ENCODE peak calls at places on chromosomes 5 and 9, in eight cellular contexts. D is nucleus accumbens; E is T-cell; F is fibroblast of pulmonary artery; P is Kasumi-1; C is GOT3; X is stimulated activated CD4-positive, alpha-beta T cell treated with anti-CD3 and anti-CD28 coated beads, Interleukin-2, amount 100 ng/mL, for 48 hours; G is IMR-90. I is an unnamed sample.

GRCh38 chr5:159763564-159763963 is 152.7 kb upstream of the ADRA1B start:
- DNase-seq in X (no peak), E (no peak), F (peak), P (no peak), D (no peak), C (no peak), G (no peak), I (no peak)

GRCh38 chr9:35385042-35385441 is 104.9 kb upstream of the RUSC2 start:
- DNase-seq in C (no peak), F (peak), D (peak), E (no peak), P (no peak), X (no peak), G (peak), I (no peak)

GRCh38 chr5:90878549-90879196 is 320.1 kb downstream of the ADGRV1 start:
- DNase-seq in P (peak), D (no peak), G (peak), X (no peak), F (peak), C (no peak), E (no peak), I (no peak)

GRCh38 chr5:78308689-78309088 is 14.2 kb upstream of the AP3B1 start:
- DNase-seq in C (no peak), D (no peak), F (no peak), P (no peak), E (no peak), X (no peak), G (no peak), I (no peak)

GRCh38 chr5:147332643-147333042 is 97.8 kb downstream of the STK32A start:
- DNase-seq in D (no peak), P (no peak), G (no peak), F (no peak), E (no peak), C (no peak), X (no peak), I (no peak)

GRCh38 chr5:119070578-119070827 is 384 bp upstream of the DMXL1 start:
- DNase-seq in P (peak), X (no peak), F (no peak), E (no peak), C (no peak), D (peak), G (no peak), I (no peak)

GRCh38 chr9:132509921-132510874 is 72.2 kb upstream of the BARHL1 start:
- DNase-seq in P (no peak), G (no peak), X (no peak), D (no peak), F (peak), C (no peak), E (no peak), I (no peak)

GRCh38 chr9:136666364-136667216 is 3.9 kb downstream of the EGFL7 start:
- DNase-seq in E (no peak), P (no peak), X (no peak), G (no peak), C (no peak), D (no peak), F (no peak), I (no peak)

GRCh38 chr9:83154087-83154736 is 91.3 kb upstream of the RASEF start:
- DNase-seq in X (no peak), F (peak), G (peak), P (no peak), C (no peak), E (no peak), D (no peak), I (no peak)

GRCh38 chr9:132367613-132368305 is 13.0 kb upstream of the SETX start:
- DNase-seq in X (no peak), D (no peak), P (no peak), F (no peak), E (no peak), G (no peak), C (no peak), I (no peak)

GRCh38 chr5:137954131-137954879 is 65.0 kb downstream of the PKD2L2 start:
- DNase-seq in F (peak), G (peak), P (no peak), E (no peak), C (no peak), D (no peak), X (no peak), I (no peak)

GRCh38 chr9:111276723-111277122 is 53.3 kb downstream of the OR2K2 start:
- DNase-seq in P (no peak), D (no peak), X (no peak), C (no peak), F (no peak), E (no peak), G (no peak), I (no peak)

GRCh38 chr5:67677422-67677970 is 480.9 kb upstream of the CD180 start:
- DNase-seq in E (no peak), F (no peak), D (no peak), G (no peak), C (no peak), X (no peak), P (no peak), I (no peak)

GRCh38 chr5:66553368-66553912 is 42.8 kb upstream of the MAST4 start:
- DNase-seq in G (no peak), E (no peak), X (no peak), F (no peak), D (no peak), C (no peak), P (no peak), I (no peak)

GRCh38 chr5:166493627-166494026 is 1797.8 kb upstream of the WWC1 start:
- DNase-seq in E (no peak), X (no peak), P (no peak), F (peak), D (no peak), C (no peak), G (no peak), I (no peak)

GRCh38 chr5:35919191-35919590 is 19.2 kb downstream of the CAPSL start:
- DNase-seq in D (no peak), G (peak), E (no peak), F (peak), P (no peak), X (no peak), C (no peak), I (no peak)

GRCh38 chr5:149143470-149143869 is 2.2 kb downstream of the ABLIM3 start:
- DNase-seq in P (no peak), X (no peak), E (no peak), F (peak), G (peak), C (no peak), D (no peak), I (no peak)

GRCh38 chr5:73674669-73675004 is 48.6 kb downstream of the ARHGEF28 start:
- DNase-seq in X (no peak), P (no peak), C (no peak), E (no peak), G (no peak), D (no peak), F (no peak), I (no peak)

GRCh38 chr9:110121170-110121569 is 86.8 kb downstream of the C9orf152 start:
- DNase-seq in X (no peak), F (no peak), D (no peak), P (no peak), G (no peak), C (no peak), E (no peak), I (no peak)

GRCh38 chr5:2257326-2258244 is 374.9 kb upstream of the IRX4 start:
- DNase-seq in X (no peak), C (no peak), D (no peak), F (no peak), E (no peak), G (no peak), P (no peak), I (no peak)

GRCh38 chr9:122347348-122348287 is 23.2 kb upstream of the PTGS1 start:
- DNase-seq in P (no peak), D (no peak), F (peak), G (no peak), C (no peak), X (no peak), E (no peak), I (no peak)

GRCh38 chr9:115292584-115293271 is 174.8 kb upstream of the TNC start:
- DNase-seq in E (no peak), P (no peak), D (no peak), F (no peak), C (no peak), X (no peak), G (peak), I (no peak)